ENCODE peak calls at places on chromosomes 13 and 19, in eight cellular contexts. Z is Calu3; U is neural progenitor cell; D is neural crest cell; O is pancreas; I is CD8-positive, alpha-beta T cell; X is HFFc6; S is CD4-positive, alpha-beta T cell. G is an unnamed sample.

GRCh38 chr13:73223372-73223781 is 164.6 kb downstream of the KLF5 start:
- DNase-seq in Z (no peak), U (no peak), D (no peak), O (no peak), I (no peak), X (no peak), S (no peak), G (peak; percentile 13)

GRCh38 chr13:108812165-108812564 is 182.8 kb downstream of the MYO16 start:
- DNase-seq in Z (no peak), U (no peak), D (no peak), O (no peak), I (no peak), X (no peak), S (no peak), G (no peak)

GRCh38 chr13:106683179-106683578 is 115.2 kb upstream of the ARGLU1 start:
- DNase-seq in Z (no peak), U (no peak), D (no peak), O (no peak), I (no peak), X (no peak), S (no peak), G (no peak)

GRCh38 chr19:39428309-39429112 is 7.2 kb downstream of the RPS16 start:
- DNase-seq in Z (no peak), U (peak; percentile 91), D (no peak), O (peak; percentile 59), I (no peak), X (peak; percentile 67), S (no peak), G (no peak)

GRCh38 chr19:55086730-55087541 is 11.3 kb downstream of the EPS8L1 start:
- DNase-seq in Z (no peak), U (peak; percentile 99), D (peak; percentile 97), O (peak; percentile 85), I (no peak), X (peak; percentile 92), S (peak; percentile 46), G (peak; percentile 88)

GRCh38 chr19:17255150-17255621 is 9.4 kb downstream of the USHBP1 start:
- DNase-seq in Z (peak; percentile 40), U (no peak), D (no peak), O (peak; percentile 76), I (no peak), X (no peak), S (no peak), G (no peak)

GRCh38 chr13:35512271-35512920 is 35.9 kb upstream of the MAB21L1 start:
- DNase-seq in Z (no peak), U (no peak), D (no peak), O (no peak), I (no peak), X (peak; percentile 95), S (no peak), G (no peak)

GRCh38 chr19:33553530-33554310 is 32.1 kb upstream of the PEPD start:
- DNase-seq in Z (no peak), U (no peak), D (no peak), O (no peak), I (no peak), X (no peak), S (no peak), G (no peak)

GRCh38 chr13:47326061-47326460 is 429.2 kb upstream of the HTR2A start:
- DNase-seq in Z (no peak), U (no peak), D (no peak), O (no peak), I (no peak), X (peak; percentile 28), S (no peak), G (no peak)

GRCh38 chr19:17751103-17751911 is at the start of gene FCHO1:
- DNase-seq in Z (no peak), U (no peak), D (no peak), O (no peak), I (peak; percentile 92), X (no peak), S (peak; percentile 86), G (peak; percentile 75)

GRCh38 chr13:24038846-24039330 is 121.6 kb upstream of the SPATA13 start:
- DNase-seq in Z (peak; percentile 53), U (no peak), D (peak; percentile 23), O (no peak), I (no peak), X (peak; percentile 77), S (no peak), G (no peak)

GRCh38 chr19:57191141-57192063 is at the start of gene ZNF264:
- DNase-seq in Z (peak; percentile 93), U (peak; percentile 87), D (peak; percentile 79), O (peak; percentile 92), I (peak; percentile 93), X (peak; percentile 73), S (peak; percentile 86), G (peak; percentile 93)
- TF ChIP-seq CTCF in Z (no peak), U (peak; percentile 29), D (no peak), O (no peak), I (no peak), X (no peak), S (no peak), G (peak; percentile 11)

GRCh38 chr19:49128545-49129237 is 9.3 kb downstream of the PPFIA3 start:
- DNase-seq in Z (no peak), U (no peak), D (no peak), O (no peak), I (no peak), X (no peak), S (no peak), G (no peak)

GRCh38 chr19:49129238-49129583 is 9.9 kb downstream of the PPFIA3 start:
- DNase-seq in Z (no peak), U (peak; percentile 68), D (no peak), O (peak; percentile 59), I (no peak), X (no peak), S (no peak), G (no peak)

GRCh38 chr19:49130325-49130724 is 11.0 kb downstream of the PPFIA3 start:
- DNase-seq in Z (no peak), U (no peak), D (no peak), O (no peak), I (no peak), X (no peak), S (no peak), G (no peak)

GRCh38 chr19:49126575-49126974 is 7.2 kb downstream of the PPFIA3 start:
- DNase-seq in Z (no peak), U (no peak), D (no peak), O (no peak), I (no peak), X (no peak), S (no peak), G (no peak)

DNA sequence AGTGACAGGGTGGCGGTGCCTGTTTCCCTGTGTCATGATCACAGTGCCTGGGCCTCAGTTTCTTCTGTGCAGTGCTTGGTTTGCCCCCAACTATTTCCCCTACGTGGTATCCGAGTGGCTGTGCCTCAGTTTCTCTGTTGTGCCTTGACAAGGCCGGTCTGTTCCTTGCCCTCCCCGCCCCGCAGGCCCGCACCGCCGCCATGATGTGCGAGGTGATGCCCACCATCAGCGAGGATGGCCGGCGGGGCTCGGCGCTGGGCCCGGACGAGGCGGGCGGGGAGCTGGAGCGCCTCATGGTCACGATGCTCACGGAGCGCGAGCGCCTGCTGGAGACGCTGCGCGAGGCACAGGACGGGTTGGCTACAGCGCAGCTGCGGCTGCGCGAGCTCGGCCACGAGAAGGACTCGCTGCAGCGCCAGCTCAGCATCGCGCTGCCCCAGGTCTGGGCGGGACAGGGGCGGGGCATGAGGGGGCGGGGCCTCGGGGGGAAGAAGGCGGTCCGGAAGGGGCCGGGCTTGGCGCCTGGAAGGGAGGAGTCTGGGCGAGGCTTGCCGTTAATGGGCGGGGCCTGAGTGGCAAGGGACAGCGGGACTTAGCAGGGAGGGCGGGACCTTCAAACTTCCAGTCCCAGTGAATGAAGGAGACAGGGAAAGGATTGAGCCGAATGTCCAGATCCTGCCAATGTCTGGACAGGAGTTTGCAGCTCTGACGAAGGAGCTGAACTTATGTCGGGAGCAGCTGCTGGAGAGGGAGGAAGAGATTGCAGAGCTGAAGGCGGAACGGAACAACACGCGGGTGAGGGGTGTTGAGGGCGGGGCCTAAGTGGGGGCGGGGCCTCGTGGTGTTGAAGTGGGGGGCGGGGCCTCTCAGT is 8.6 kb downstream of the PPFIA3 start:
- DNase-seq in Z (peak; percentile 99), U (peak; percentile 97), D (peak; percentile 94), O (peak; percentile 99), I (peak; percentile 96), X (peak; percentile 94), S (peak; percentile 93), G (peak; percentile 100)
- TF ChIP-seq CTCF in Z (peak; percentile 24), U (peak; percentile 25), D (peak; percentile 29), O (no peak), I (no peak), X (no peak), S (no peak), G (peak; percentile 10)

GRCh38 chr13:45584816-45585215 is 30.7 kb downstream of the ERICH6B start:
- DNase-seq in Z (no peak), U (peak; percentile 9), D (no peak), O (no peak), I (no peak), X (no peak), S (no peak), G (no peak)
- TF ChIP-seq CTCF in Z (no peak), U (peak; percentile 36), D (peak; percentile 21), O (no peak), I (no peak), X (peak; percentile 35), S (no peak), G (no peak)

GRCh38 chr13:79407349-79407979 is 1.4 kb upstream of the RBM26 start:
- DNase-seq in Z (no peak), U (no peak), D (no peak), O (no peak), I (no peak), X (no peak), S (no peak), G (no peak)

GRCh38 chr13:79406597-79406908 is 498 bp upstream of the RBM26 start:
- DNase-seq in Z (no peak), U (no peak), D (no peak), O (no peak), I (no peak), X (no peak), S (no peak), G (no peak)

GRCh38 chr13:79405501-79405830 is 589 bp downstream of the RBM26 start:
- DNase-seq in Z (no peak), U (no peak), D (no peak), O (no peak), I (no peak), X (no peak), S (no peak), G (no peak)

GRCh38 chr13:79404985-79405384 is 1.1 kb downstream of the RBM26 start:
- DNase-seq in Z (no peak), U (no peak), D (no peak), O (no peak), I (no peak), X (no peak), S (no peak), G (peak; percentile 42)

DNA sequence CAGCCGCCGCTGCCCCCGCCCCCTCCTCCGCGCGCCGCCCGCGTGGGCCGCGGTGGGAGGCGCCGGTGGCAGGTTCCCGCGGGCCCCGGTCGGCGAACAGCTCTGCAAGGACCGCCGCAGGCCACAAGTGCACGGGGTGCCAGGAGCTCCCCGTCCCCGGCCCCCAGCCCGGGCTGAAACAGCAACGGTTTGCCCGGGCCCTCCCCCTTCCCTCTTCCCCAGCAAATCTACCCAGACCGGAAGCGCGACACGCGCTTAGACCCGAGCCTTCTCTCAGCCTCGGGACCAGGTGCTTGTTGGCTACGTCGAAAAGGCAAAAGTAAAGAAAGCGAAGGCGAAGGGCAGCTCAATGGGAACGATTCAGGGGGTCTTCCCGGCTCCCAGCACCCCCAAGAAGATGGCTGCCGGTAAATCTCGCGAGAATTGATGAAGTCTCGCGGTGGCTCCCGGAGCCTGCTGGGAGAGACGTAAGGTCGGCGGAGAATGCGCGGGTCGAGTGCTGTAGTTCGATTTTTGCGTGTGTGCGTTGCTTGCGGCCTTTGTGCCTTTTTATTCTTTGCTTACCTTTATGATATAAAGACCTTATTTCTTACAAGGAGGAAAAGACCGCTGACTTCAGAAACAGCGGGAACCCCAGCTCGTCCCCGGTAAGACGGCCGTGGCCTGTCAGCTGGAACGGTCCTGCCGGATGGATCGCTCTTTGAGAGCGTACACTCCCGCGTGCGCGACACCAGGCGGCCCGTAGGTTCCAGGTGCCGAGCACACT is at the start of gene RBM26:
- DNase-seq in Z (peak; percentile 77), U (peak; percentile 95), D (peak; percentile 96), O (peak; percentile 89), I (peak; percentile 93), X (peak; percentile 91), S (peak; percentile 92), G (peak; percentile 94)
- TF ChIP-seq CTCF in Z (no peak), U (peak; percentile 5), D (no peak), O (no peak), I (peak; percentile 24), X (no peak), S (no peak), G (peak; percentile 9)

G was measured in GM13977.